ENCODE peak calls at places on chromosome X, in four cellular contexts. U, L, Z and Y are unnamed samples.

GRCh38 chrX:45769919-45770582 is 569.4 kb upstream of the DIPK2B start:
- DNase-seq in U (peak), L (peak), Z (peak), Y (peak)

GRCh38 chrX:6941041-6941440 is 206.5 kb upstream of the STS start:
- DNase-seq in L (peak), U (no peak), Z (no peak), Y (no peak)

GRCh38 chrX:144333429-144333828 is 449.6 kb downstream of the UBE2NL start:
- DNase-seq in L (no peak), U (no peak), Z (no peak), Y (no peak)

GRCh38 chrX:68511255-68511654 is 12.4 kb downstream of the YIPF6 start:
- DNase-seq in L (peak), Z (no peak), U (no peak), Y (no peak)

GRCh38 chrX:45806410-45807121 is 605.9 kb upstream of the DIPK2B start:
- DNase-seq in L (peak), Z (peak), U (no peak), Y (no peak)

GRCh38 chrX:16892504-16893362 is 22.6 kb upstream of the RBBP7 start:
- DNase-seq in U (no peak), L (peak), Z (peak), Y (peak)

GRCh38 chrX:15973941-15974340 is 119.3 kb upstream of the AP1S2 start:
- DNase-seq in L (no peak), Z (no peak), U (peak), Y (no peak)

GRCh38 chrX:23385242-23385641 is 50.6 kb downstream of the PTCHD1 start:
- DNase-seq in L (no peak), U (no peak), Z (no peak), Y (no peak)

GRCh38 chrX:134338527-134338926 is 101.5 kb downstream of the CCDC160 start:
- DNase-seq in L (no peak), Z (no peak), U (no peak), Y (no peak)

GRCh38 chrX:23756165-23756564 is 13.1 kb upstream of the ACOT9 start:
- DNase-seq in L (peak), U (no peak), Z (peak), Y (peak)

GRCh38 chrX:40176979-40177430 is 79.2 kb upstream of the BCOR start:
- DNase-seq in U (no peak), L (no peak), Z (no peak), Y (no peak)

GRCh38 chrX:9586992-9587392 is 122.1 kb downstream of the TBL1X start:
- DNase-seq in Z (no peak), U (no peak), L (no peak), Y (no peak)

GRCh38 chrX:40479777-40480318 is 100.9 kb upstream of the ATP6AP2 start:
- DNase-seq in L (no peak), Z (no peak), U (no peak), Y (no peak)

GRCh38 chrX:24186986-24187385 is 37.5 kb downstream of the ZFX start:
- DNase-seq in Z (no peak), U (no peak), L (no peak), Y (no peak)

GRCh38 chrX:29841750-29842149 is 373.6 kb upstream of the MAGEB2 start:
- DNase-seq in L (no peak), U (no peak), Z (no peak), Y (no peak)

GRCh38 chrX:74371823-74372222 is 49.5 kb upstream of the SLC16A2 start:
- DNase-seq in Z (no peak), L (no peak), U (no peak), Y (no peak)

GRCh38 chrX:3939967-3940610 is 226.6 kb upstream of the PRKX start:
- DNase-seq in Z (no peak), U (no peak), L (peak), Y (no peak)

GRCh38 chrX:112259375-112259774 is 176.8 kb upstream of the TRPC5 start:
- DNase-seq in U (no peak), Z (no peak), L (no peak), Y (no peak)

GRCh38 chrX:87727615-87728014 is 210.0 kb downstream of the KLHL4 start:
- DNase-seq in Z (no peak), U (no peak), L (no peak), Y (no peak)

GRCh38 chrX:144592036-144592435 is 655.3 kb upstream of the SPANXN1 start:
- DNase-seq in U (no peak), Z (no peak), L (no peak), Y (no peak)

GRCh38 chrX:102155806-102156179 is at the start of gene BEX5:
- DNase-seq in Z (peak), L (peak), U (no peak), Y (peak)

GRCh38 chrX:154799554-154800348 is 5.5 kb downstream of the MPP1 start:
- DNase-seq in Z (no peak), U (no peak), L (peak), Y (no peak)

GRCh38 chrX:48927125-48927524 is 8.3 kb upstream of the PIM2 start:
- DNase-seq in Z (no peak), U (no peak), L (no peak), Y (no peak)

GRCh38 chrX:46627044-46627443 is 53.5 kb downstream of the CHST7 start:
- DNase-seq in U (no peak), L (no peak), Z (no peak), Y (no peak)

GRCh38 chrX:119468186-119468929 is at the start of gene SLC25A5:
- DNase-seq in L (peak), U (peak), Z (peak), Y (peak)

GRCh38 chrX:115595049-115595448 is 34.1 kb downstream of the PLS3 start:
- DNase-seq in U (no peak), Z (no peak), L (no peak), Y (no peak)

GRCh38 chrX:138711399-138712347 is at the start of gene FGF13:
- DNase-seq in U (no peak), Z (peak), L (peak), Y (peak)

GRCh38 chrX:114800719-114801118 is 216.7 kb downstream of the IL13RA2 start:
- DNase-seq in L (peak), Z (no peak), U (no peak), Y (no peak)

GRCh38 chrX:150365953-150366911 is 3.1 kb downstream of the MAMLD1 start:
- DNase-seq in Z (no peak), U (peak), L (peak), Y (no peak)

GRCh38 chrX:108736509-108737479 is at the start of gene IRS4:
- DNase-seq in L (no peak), U (peak), Z (no peak), Y (peak)

GRCh38 chrX:65528705-65529340 is 5.8 kb downstream of the LAS1L start:
- DNase-seq in U (no peak), Z (peak), L (peak), Y (peak)

GRCh38 chrX:12610079-12610478 is 181.1 kb upstream of the PRPS2 start:
- DNase-seq in U (no peak), L (peak), Z (no peak), Y (no peak)

DNA sequence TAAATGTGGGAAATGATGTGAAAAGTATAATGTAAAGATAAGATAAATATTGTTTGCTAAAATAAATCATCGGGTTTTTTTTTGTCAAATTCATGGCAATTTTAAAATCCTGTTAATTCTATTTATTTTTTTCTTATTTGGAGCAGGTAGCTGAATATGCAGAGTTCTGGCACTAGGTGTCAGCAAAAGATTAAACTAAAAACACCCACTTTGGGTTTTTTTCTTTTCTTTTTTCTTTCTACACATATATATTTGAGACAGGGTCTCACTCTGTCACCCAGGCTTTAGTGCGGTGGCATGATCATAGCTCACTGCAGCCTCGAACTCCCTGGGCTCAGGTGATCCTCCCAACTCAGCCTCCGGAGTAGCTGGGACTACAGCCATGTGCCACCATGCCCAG is 6.9 kb upstream of the RAP2C start:
- DNase-seq in U (no peak), Z (no peak), L (no peak), Y (no peak)
- TF ChIP-seq CTCF in U (peak), Z (no peak), L (peak), Y (peak)

GRCh38 chrX:153744210-153745066 is 19.6 kb upstream of the PLXNB3 start:
- DNase-seq in U (no peak), Z (no peak), L (no peak), Y (no peak)
- TF ChIP-seq CTCF in U (peak), Z (no peak), L (peak), Y (peak)

GRCh38 chrX:140661657-140662056 is 47.9 kb upstream of the LINC00632 start:
- DNase-seq in Z (no peak), L (peak), U (no peak), Y (no peak)
- TF ChIP-seq CTCF in Z (no peak), L (peak), U (no peak), Y (peak)

DNA sequence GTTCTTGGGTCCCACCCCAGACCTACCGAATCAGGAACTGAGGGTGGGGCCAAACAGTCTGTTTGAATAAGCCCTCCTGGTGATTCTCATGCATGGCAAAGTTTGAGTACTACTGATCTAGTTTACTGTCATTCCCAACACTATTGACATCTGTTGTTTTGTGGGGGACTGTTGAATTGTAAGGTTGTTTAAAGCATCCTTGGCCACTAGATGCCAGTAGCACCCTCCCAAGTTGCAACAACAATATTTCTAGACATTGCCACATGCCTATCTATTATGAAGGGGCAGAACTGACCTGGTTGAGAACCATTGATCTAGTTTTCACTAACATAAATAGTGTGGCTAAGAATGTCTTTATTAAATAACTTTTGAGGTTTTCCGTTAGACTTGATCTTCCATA is 15.1 kb downstream of the TAF9B start:
- DNase-seq in L (no peak), U (no peak), Z (no peak), Y (no peak)
- TF ChIP-seq CTCF in L (peak), U (peak), Z (no peak), Y (peak)